ENCODE peak calls at places on chromosomes 1 and 21, in ten cellular contexts. G, B, V, Y, T, Q, Z, O, C and E are unnamed samples.

GRCh38 chr1:169568497-169568896 is 17.8 kb downstream of the F5 start:
- DNase-seq in Q (no peak), T (no peak), C (no peak), V (no peak), G (no peak), Y (no peak), Z (no peak), B (no peak), O (no peak), E (no peak)

GRCh38 chr1:219498666-219499065 is 114.2 kb downstream of the ZC3H11B start:
- DNase-seq in O (no peak), G (no peak), Z (no peak), C (no peak), T (no peak), Q (peak; percentile 17), Y (no peak), B (no peak), V (no peak), E (no peak)

GRCh38 chr21:33643658-33644311 is 1.5 kb downstream of the ITSN1 start:
- DNase-seq in C (no peak), B (no peak), Y (no peak), Q (no peak), T (no peak), O (no peak), G (peak; percentile 39), V (no peak), Z (peak; percentile 52), E (no peak)

GRCh38 chr1:78045850-78046778 is at the start of gene GIPC2:
- DNase-seq in T (no peak), Z (peak; percentile 35), Y (peak; percentile 49), V (no peak), C (no peak), B (no peak), O (no peak), G (peak; percentile 47), Q (peak; percentile 49), E (no peak)

GRCh38 chr1:153174624-153175023 is 23.9 kb upstream of the SPRR2G start:
- DNase-seq in V (no peak), Q (no peak), C (no peak), Z (no peak), G (no peak), B (no peak), T (no peak), Y (no peak), O (no peak), E (no peak)

GRCh38 chr1:212916395-212917133 is 33.8 kb upstream of the VASH2 start:
- DNase-seq in B (no peak), Q (peak; percentile 29), C (no peak), O (no peak), T (no peak), Z (peak; percentile 25), V (no peak), G (no peak), Y (peak; percentile 42), E (no peak)

GRCh38 chr1:56644941-56645662 is at the start of gene PRKAA2:
- DNase-seq in G (peak; percentile 83), Z (no peak), T (no peak), B (peak; percentile 4), Y (peak; percentile 63), V (no peak), Q (peak; percentile 49), C (peak; percentile 75), O (no peak), E (no peak)

GRCh38 chr1:117928881-117929339 is 511 bp downstream of the GDAP2 start:
- DNase-seq in Q (peak; percentile 57), Z (peak; percentile 60), T (peak; percentile 62), G (peak; percentile 79), Y (peak; percentile 38), B (peak; percentile 65), C (peak; percentile 74), O (no peak), V (no peak), E (peak; percentile 57)

GRCh38 chr21:45818904-45819285 is 162.7 kb upstream of the COL6A1 start:
- DNase-seq in V (peak; percentile 77), G (no peak), C (no peak), B (peak; percentile 72), Q (no peak), T (no peak), Z (peak; percentile 91), Y (no peak), O (no peak), E (no peak)

GRCh38 chr1:114510235-114511047 is 562 bp downstream of the TRIM33 start:
- DNase-seq in O (no peak), Y (peak; percentile 38), T (peak; percentile 32), V (peak; percentile 15), C (peak; percentile 59), Q (peak; percentile 34), G (peak; percentile 61), Z (peak; percentile 25), B (peak; percentile 55), E (peak; percentile 57)

GRCh38 chr1:58881471-58881994 is 97.7 kb upstream of the JUN start:
- DNase-seq in V (no peak), O (no peak), Z (peak; percentile 47), Q (peak; percentile 73), B (no peak), Y (no peak), T (no peak), G (no peak), C (no peak), E (no peak)

GRCh38 chr21:37228003-37228400 is 39.1 kb downstream of the VPS26C start:
- DNase-seq in O (no peak), T (no peak), Z (no peak), G (no peak), B (no peak), Y (no peak), Q (no peak), V (no peak), C (no peak), E (no peak)

GRCh38 chr1:179353546-179353945 is 12.2 kb upstream of the AXDND1 start:
- DNase-seq in C (no peak), O (no peak), T (no peak), V (no peak), B (no peak), G (peak; percentile 14), Z (peak; percentile 51), Q (no peak), Y (no peak), E (no peak)

GRCh38 chr1:92934395-92935378 is 26.6 kb downstream of the DIPK1A start:
- DNase-seq in T (no peak), O (no peak), C (no peak), G (no peak), B (no peak), Z (peak; percentile 85), V (no peak), Y (peak; percentile 40), Q (peak; percentile 31), E (peak; percentile 34)

GRCh38 chr1:175877939-175878730 is 134.7 kb upstream of the TNR start:
- DNase-seq in V (no peak), G (no peak), Y (no peak), T (no peak), Z (peak; percentile 2), C (no peak), O (no peak), Q (no peak), B (no peak), E (no peak)

GRCh38 chr1:95179205-95180001 is 54.6 kb upstream of the RWDD3 start:
- DNase-seq in O (no peak), C (no peak), Z (no peak), V (no peak), B (no peak), Y (peak; percentile 17), Q (no peak), G (peak; percentile 59), T (no peak), E (no peak)